ENCODE peak calls at places on chromosomes 2 and 18, in seven cellular contexts. S, K, N, P, R, D and H are unnamed samples.

GRCh38 chr18:67735506-67735905 is 219.0 kb upstream of the DSEL start:
- DNase-seq in R (no peak), K (no peak), D (no peak), S (no peak), P (no peak), N (no peak), H (no peak)

GRCh38 chr18:59878644-59879043 is 21.2 kb upstream of the PMAIP1 start:
- DNase-seq in P (no peak), S (no peak), N (no peak), D (no peak), R (no peak), K (no peak), H (peak; percentile 27)

GRCh38 chr18:49524951-49525350 is 36.9 kb upstream of the LIPG start:
- DNase-seq in R (no peak), K (no peak), P (no peak), S (no peak), N (no peak), D (no peak), H (no peak)

GRCh38 chr18:33702625-33703024 is 124.6 kb downstream of the ASXL3 start:
- DNase-seq in S (no peak), N (no peak), D (no peak), P (no peak), K (no peak), R (no peak), H (no peak)

GRCh38 chr2:71453404-71454220 is at the start of gene DYSF:
- DNase-seq in K (no peak), P (no peak), S (no peak), N (peak; percentile 74), R (peak; percentile 79), D (peak; percentile 69), H (no peak)

GRCh38 chr18:11859903-11860407 is 8.7 kb downstream of the CHMP1B start:
- DNase-seq in D (no peak), S (no peak), N (no peak), K (no peak), P (no peak), R (no peak), H (no peak)

GRCh38 chr18:62617793-62618591 is 95.2 kb downstream of the ZCCHC2 start:
- DNase-seq in N (no peak), P (no peak), S (no peak), K (no peak), R (no peak), D (no peak), H (no peak)

GRCh38 chr2:319059-319600 is 31.2 kb upstream of the ALKAL2 start:
- DNase-seq in R (no peak), P (no peak), N (no peak), K (no peak), S (no peak), D (no peak), H (no peak)

GRCh38 chr2:204539010-204539385 is 6.3 kb upstream of the PARD3B start:
- DNase-seq in K (no peak), R (no peak), D (no peak), P (no peak), N (no peak), S (no peak), H (no peak)

GRCh38 chr2:176272870-176273269 is 3.6 kb downstream of the MTX2 start:
- DNase-seq in K (no peak), S (no peak), N (no peak), R (no peak), D (no peak), P (no peak), H (no peak)

GRCh38 chr2:176268976-176269318 is 295 bp upstream of the MTX2 start:
- DNase-seq in S (no peak), P (no peak), R (no peak), N (no peak), K (no peak), D (no peak), H (no peak)

GRCh38 chr2:176270100-176270750 is 983 bp downstream of the MTX2 start:
- DNase-seq in S (no peak), D (no peak), N (no peak), K (no peak), R (no peak), P (no peak), H (peak; percentile 26)

DNA sequence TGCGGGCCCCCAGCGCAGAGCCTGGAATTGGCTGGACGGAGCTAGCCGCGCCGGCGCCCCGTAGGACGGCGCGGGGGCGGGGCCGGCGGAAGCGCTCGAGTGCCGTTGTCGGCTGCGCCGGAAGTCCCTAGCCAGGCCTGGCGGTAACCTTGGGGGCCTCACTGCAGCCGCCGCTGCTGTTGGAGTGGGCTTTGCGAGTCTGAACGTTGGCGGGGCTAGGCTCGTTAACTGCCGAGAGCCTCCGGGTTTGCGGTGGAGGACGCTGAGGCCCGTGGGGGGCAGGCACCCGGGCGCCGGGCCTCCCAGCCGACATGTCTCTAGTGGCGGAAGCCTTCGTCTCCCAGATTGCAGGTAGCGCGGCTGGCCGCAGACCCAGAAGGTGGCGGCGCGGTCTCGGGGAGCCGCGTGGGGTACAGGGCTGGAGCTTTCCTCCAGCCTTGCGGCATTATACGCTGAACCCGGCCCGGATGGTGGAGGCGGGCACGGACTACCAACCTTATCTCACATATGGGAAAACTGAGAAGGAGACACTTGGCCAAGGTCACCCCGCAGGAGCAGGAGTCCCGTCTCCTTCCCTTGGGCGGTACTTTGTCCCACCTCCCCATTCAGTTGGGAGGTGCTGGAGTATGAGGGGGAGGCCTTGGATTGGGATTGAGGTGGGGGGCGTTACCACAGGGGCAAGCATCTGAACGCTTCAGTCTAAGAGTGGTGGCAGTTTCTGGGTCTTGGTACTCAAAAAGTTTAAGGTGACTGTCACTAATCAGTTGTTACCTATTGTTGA is at the start of gene MTX2:
- DNase-seq in N (peak; percentile 67), P (no peak), S (peak; percentile 62), D (peak; percentile 78), R (peak; percentile 79), K (peak; percentile 86), H (peak; percentile 85)
- TF ChIP-seq CTCF in N (no peak), P (no peak), S (peak; percentile 19), D (no peak), R (peak; percentile 10), K (peak; percentile 28), H (peak; percentile 21)

GRCh38 chr18:64244571-64244970 is 95.7 kb upstream of the LINC00305 start:
- DNase-seq in K (no peak), D (no peak), N (peak; percentile 13), P (no peak), R (no peak), S (no peak), H (no peak)
- TF ChIP-seq CTCF in K (no peak), D (peak; percentile 21), N (no peak), P (no peak), R (peak; percentile 77), S (no peak), H (peak; percentile 14)

GRCh38 chr2:85151026-85151425 is 17.8 kb downstream of the TCF7L1 start:
- DNase-seq in R (no peak), S (no peak), P (no peak), N (no peak), K (no peak), D (no peak), H (no peak)

GRCh38 chr2:85152895-85153294 is 19.7 kb downstream of the TCF7L1 start:
- DNase-seq in K (no peak), N (no peak), P (no peak), R (no peak), D (no peak), S (no peak), H (no peak)

GRCh38 chr2:85145116-85145820 is 12.1 kb downstream of the TCF7L1 start:
- DNase-seq in N (no peak), D (no peak), K (no peak), P (no peak), R (no peak), S (no peak), H (no peak)

GRCh38 chr2:85143463-85144082 is 10.4 kb downstream of the TCF7L1 start:
- DNase-seq in S (no peak), N (no peak), D (no peak), P (no peak), K (no peak), R (peak; percentile 48), H (no peak)

GRCh38 chr2:85148190-85148589 is 15.0 kb downstream of the TCF7L1 start:
- DNase-seq in N (no peak), D (no peak), K (no peak), R (no peak), S (no peak), P (no peak), H (no peak)
- TF ChIP-seq CTCF in N (no peak), D (no peak), K (no peak), R (no peak), S (no peak), P (no peak), H (no peak)

DNA sequence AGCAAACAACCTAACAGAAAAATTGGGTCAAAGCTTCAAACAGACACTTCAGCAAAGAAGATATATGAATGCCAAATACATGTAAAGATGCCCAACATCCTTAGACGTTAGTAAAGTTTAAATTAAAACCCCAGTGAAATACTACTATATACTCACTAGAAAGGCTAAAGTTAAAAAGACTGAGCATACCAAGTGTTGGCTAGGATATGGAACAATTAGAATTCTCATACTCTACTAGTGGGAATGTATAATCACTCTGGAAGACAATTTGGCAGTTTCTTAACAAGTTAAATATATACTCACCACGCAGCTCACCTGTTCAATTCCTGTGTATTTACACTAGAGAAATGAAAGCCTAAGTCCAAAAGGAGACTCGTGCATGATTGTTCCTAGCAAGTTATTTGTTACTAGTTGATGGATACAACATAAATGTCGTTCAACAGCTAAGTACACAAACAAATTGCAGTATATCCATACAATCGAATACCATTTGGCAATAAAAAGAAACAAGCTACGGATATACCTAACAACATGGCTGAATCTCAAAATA is 183.7 kb upstream of the ZFP36L2 start:
- DNase-seq in P (no peak), N (no peak), D (no peak), K (no peak), S (no peak), R (no peak), H (no peak)
- TF ChIP-seq CTCF in P (no peak), N (no peak), D (no peak), K (no peak), S (no peak), R (no peak), H (no peak)

GRCh38 chr2:68225119-68225632 is 27.2 kb downstream of the PPP3R1 start:
- DNase-seq in S (no peak), N (no peak), R (peak; percentile 35), K (peak; percentile 53), D (peak; percentile 8), P (no peak), H (no peak)
- TF ChIP-seq CTCF in S (no peak), N (no peak), R (peak; percentile 39), K (peak; percentile 77), D (peak; percentile 8), P (peak; percentile 7), H (peak; percentile 61)